ENCODE peak calls at places on chromosomes 4 and X, in four cellular contexts. One of them, this sample, is unnamed. For H3K9me3, the result is how much of the 10 kb centered on the place peaks cover.

GRCh38 chr4:26574563-26574962 is 9.3 kb upstream of the TBC1D19 start:
- DNase-seq in prostate gland: no peak
- DNase-seq in thyroid gland: no peak
- DNase-seq in right lobe of liver: no peak
- DNase-seq in this sample: no peak

GRCh38 chrX:56975611-56976010 is 19.7 kb downstream of the SPIN3 start:
- DNase-seq in prostate gland: no peak
- DNase-seq in thyroid gland: no peak
- DNase-seq in right lobe of liver: no peak
- DNase-seq in this sample: no peak

GRCh38 chr4:80266267-80266901 is at the start of gene FGF5:
- DNase-seq in prostate gland: peak
- DNase-seq in thyroid gland: peak
- DNase-seq in right lobe of liver: no peak
- DNase-seq in this sample: no peak

GRCh38 chrX:133537142-133537541 is 121.9 kb upstream of the GPC4 start:
- DNase-seq in prostate gland: no peak
- DNase-seq in thyroid gland: no peak
- DNase-seq in right lobe of liver: no peak
- DNase-seq in this sample: no peak

GRCh38 chrX:24343719-24344118 is 16.7 kb upstream of the SUPT20HL1 start:
- DNase-seq in prostate gland: no peak
- DNase-seq in thyroid gland: no peak
- DNase-seq in right lobe of liver: no peak
- DNase-seq in this sample: no peak

GRCh38 chr4:127501103-127501502 is 131.7 kb upstream of the INTU start:
- DNase-seq in prostate gland: no peak
- DNase-seq in thyroid gland: no peak
- DNase-seq in right lobe of liver: no peak
- DNase-seq in this sample: no peak

GRCh38 chr4:108492816-108493595 is 127.4 kb upstream of the RPL34 start:
- DNase-seq in prostate gland: no peak
- DNase-seq in thyroid gland: no peak
- DNase-seq in right lobe of liver: no peak
- DNase-seq in this sample: no peak

GRCh38 chrX:76428243-76429130 is 977 bp downstream of the MAGEE1 start:
- DNase-seq in prostate gland: peak
- DNase-seq in thyroid gland: peak
- DNase-seq in right lobe of liver: peak
- DNase-seq in this sample: no peak

GRCh38 chr4:41060352-41061318 is 153.7 kb downstream of the APBB2 start:
- DNase-seq in prostate gland: peak
- DNase-seq in thyroid gland: no peak
- DNase-seq in right lobe of liver: no peak
- DNase-seq in this sample: peak

GRCh38 chrX:24498975-24499374 is 33.9 kb downstream of the PDK3 start:
- DNase-seq in prostate gland: no peak
- DNase-seq in thyroid gland: no peak
- DNase-seq in right lobe of liver: no peak
- DNase-seq in this sample: no peak

GRCh38 chrX:40109288-40110008 is 11.7 kb upstream of the BCOR start:
- DNase-seq in prostate gland: peak
- DNase-seq in thyroid gland: peak
- DNase-seq in right lobe of liver: peak
- DNase-seq in this sample: no peak

GRCh38 chr4:39715788-39716187 is 17.9 kb downstream of the UBE2K start:
- DNase-seq in prostate gland: no peak
- DNase-seq in thyroid gland: no peak
- DNase-seq in right lobe of liver: no peak
- DNase-seq in this sample: no peak

GRCh38 chrX:13087322-13088154 is 43.1 kb upstream of the FAM9C start:
- DNase-seq in prostate gland: no peak
- DNase-seq in thyroid gland: no peak
- DNase-seq in right lobe of liver: no peak
- DNase-seq in this sample: no peak

GRCh38 chr4:130028552-130028951 is 932.6 kb downstream of the C4orf33 start:
- DNase-seq in prostate gland: no peak
- DNase-seq in thyroid gland: no peak
- DNase-seq in right lobe of liver: no peak
- DNase-seq in this sample: no peak

GRCh38 chrX:97740044-97740443 is 856.3 kb downstream of the RPA4 start:
- DNase-seq in prostate gland: no peak
- DNase-seq in thyroid gland: no peak
- DNase-seq in right lobe of liver: no peak
- DNase-seq in this sample: no peak

DNA sequence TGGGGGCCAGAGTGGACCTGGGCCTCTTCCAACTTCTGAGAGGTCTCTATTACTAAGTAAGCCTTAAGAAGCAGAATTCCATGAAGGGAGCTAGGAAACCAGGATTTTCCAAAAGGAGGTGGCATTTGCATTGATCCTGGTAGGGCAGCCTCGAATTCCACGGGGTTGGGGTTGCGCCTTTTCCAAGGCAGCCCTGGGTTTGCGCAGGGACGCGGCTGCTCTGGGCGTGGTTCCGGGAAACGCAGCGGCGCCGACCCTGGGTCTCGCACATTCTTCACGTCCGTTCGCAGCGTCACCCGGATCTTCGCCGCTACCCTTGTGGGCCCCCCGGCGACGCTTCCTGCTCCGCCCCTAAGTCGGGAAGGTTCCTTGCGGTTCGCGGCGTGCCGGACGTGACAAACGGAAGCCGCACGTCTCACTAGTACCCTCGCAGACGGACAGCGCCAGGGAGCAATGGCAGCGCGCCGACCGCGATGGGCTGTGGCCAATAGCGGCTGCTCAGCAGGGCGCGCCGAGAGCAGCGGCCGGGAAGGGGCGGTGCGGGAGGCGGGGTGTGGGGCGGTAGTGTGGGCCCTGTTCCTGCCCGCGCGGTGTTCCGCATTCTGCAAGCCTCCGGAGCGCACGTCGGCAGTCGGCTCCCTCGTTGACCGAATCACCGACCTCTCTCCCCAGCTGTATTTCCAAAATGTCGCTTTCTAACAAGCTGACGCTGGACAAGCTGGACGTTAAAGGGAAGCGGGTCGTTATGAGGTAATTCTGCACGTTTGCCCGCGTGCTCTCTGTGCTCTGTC is at the start of gene PGK1:
- DNase-seq in prostate gland: peak
- DNase-seq in thyroid gland: peak
- DNase-seq in right lobe of liver: peak
- DNase-seq in this sample: peak
- TF ChIP-seq POLR2A in prostate gland: peak
- TF ChIP-seq POLR2A in thyroid gland: peak
- TF ChIP-seq POLR2A in right lobe of liver: peak
- TF ChIP-seq POLR2A in this sample: peak

DNA sequence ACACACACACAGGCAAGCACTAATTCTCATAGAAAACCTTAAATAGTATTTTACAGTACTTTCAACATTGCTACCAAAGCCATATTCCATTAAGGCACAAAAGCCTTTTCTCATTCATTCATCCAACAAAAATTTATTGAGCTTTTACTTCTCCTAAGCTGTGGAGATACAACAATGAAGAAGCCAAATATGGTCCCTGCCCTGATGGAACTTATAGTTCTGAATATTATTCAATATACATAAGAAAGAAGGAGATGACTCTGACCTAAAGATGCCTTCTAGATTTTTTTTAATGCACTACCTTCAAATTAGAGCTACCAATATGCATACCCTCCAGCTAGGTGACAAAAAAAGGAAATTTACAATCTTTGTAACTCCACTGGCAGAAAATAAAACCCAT is 90.0 kb upstream of the WDR44 start:
- DNase-seq in prostate gland: no peak
- DNase-seq in thyroid gland: no peak
- DNase-seq in right lobe of liver: no peak
- DNase-seq in this sample: no peak
- H3K4me3 ChIP-seq in prostate gland: no peak
- H3K4me3 ChIP-seq in thyroid gland: no peak
- H3K4me3 ChIP-seq in right lobe of liver: no peak
- H3K4me3 ChIP-seq in this sample: no peak

GRCh38 chr4:422587-422986 is 76.4 kb downstream of the ZNF721 start:
- DNase-seq in prostate gland: no peak
- DNase-seq in thyroid gland: no peak
- DNase-seq in right lobe of liver: no peak
- DNase-seq in this sample: no peak
- H3K9me3 ChIP-seq in prostate gland: under half
- H3K9me3 ChIP-seq in thyroid gland: under half
- H3K9me3 ChIP-seq in right lobe of liver: under half
- H3K9me3 ChIP-seq in this sample: under half

GRCh38 chr4:678331-678734 is 4.0 kb downstream of the MYL5 start:
- DNase-seq in prostate gland: no peak
- DNase-seq in thyroid gland: no peak
- DNase-seq in right lobe of liver: peak
- DNase-seq in this sample: no peak
- TF ChIP-seq POLR2A in prostate gland: no peak
- TF ChIP-seq POLR2A in thyroid gland: no peak
- TF ChIP-seq POLR2A in right lobe of liver: no peak
- TF ChIP-seq POLR2A in this sample: no peak

GRCh38 chrX:50469206-50469605 is 1.4 kb downstream of the DGKK start:
- DNase-seq in prostate gland: no peak
- DNase-seq in thyroid gland: no peak
- DNase-seq in right lobe of liver: no peak
- DNase-seq in this sample: no peak

GRCh38 chrX:50475208-50475607 is 4.6 kb upstream of the DGKK start:
- DNase-seq in prostate gland: no peak
- DNase-seq in thyroid gland: no peak
- DNase-seq in right lobe of liver: no peak
- DNase-seq in this sample: no peak

GRCh38 chrX:50470103-50471031 is at the start of gene DGKK:
- DNase-seq in prostate gland: no peak
- DNase-seq in thyroid gland: peak
- DNase-seq in right lobe of liver: peak
- DNase-seq in this sample: no peak

GRCh38 chrX:50471390-50471789 is 765 bp upstream of the DGKK start:
- DNase-seq in prostate gland: no peak
- DNase-seq in thyroid gland: no peak
- DNase-seq in right lobe of liver: no peak
- DNase-seq in this sample: no peak
- H3K4me3 ChIP-seq in prostate gland: no peak
- H3K4me3 ChIP-seq in thyroid gland: no peak
- H3K4me3 ChIP-seq in right lobe of liver: no peak
- H3K4me3 ChIP-seq in this sample: no peak

GRCh38 chr4:150784305-150784704 is 202.4 kb downstream of the MAB21L2 start:
- DNase-seq in prostate gland: no peak
- DNase-seq in thyroid gland: no peak
- DNase-seq in right lobe of liver: no peak
- DNase-seq in this sample: no peak

GRCh38 chr4:150782311-150782710 is 200.4 kb downstream of the MAB21L2 start:
- DNase-seq in prostate gland: no peak
- DNase-seq in thyroid gland: peak
- DNase-seq in right lobe of liver: no peak
- DNase-seq in this sample: no peak

GRCh38 chr4:150779707-150780106 is 197.8 kb downstream of the MAB21L2 start:
- DNase-seq in prostate gland: no peak
- DNase-seq in thyroid gland: no peak
- DNase-seq in right lobe of liver: no peak
- DNase-seq in this sample: no peak

GRCh38 chr4:150782921-150783320 is 201.0 kb downstream of the MAB21L2 start:
- DNase-seq in prostate gland: peak
- DNase-seq in thyroid gland: peak
- DNase-seq in right lobe of liver: no peak
- DNase-seq in this sample: no peak

GRCh38 chr4:150781108-150781663 is 199.2 kb downstream of the MAB21L2 start:
- DNase-seq in prostate gland: no peak
- DNase-seq in thyroid gland: no peak
- DNase-seq in right lobe of liver: no peak
- DNase-seq in this sample: no peak
- H3K9me3 ChIP-seq in prostate gland: under half
- H3K9me3 ChIP-seq in thyroid gland: under half
- H3K9me3 ChIP-seq in right lobe of liver: under half
- H3K9me3 ChIP-seq in this sample: under half

GRCh38 chr4:212438-213174 is 88.3 kb downstream of the ZNF718 start:
- DNase-seq in prostate gland: peak
- DNase-seq in thyroid gland: peak
- DNase-seq in right lobe of liver: no peak
- DNase-seq in this sample: peak
- TF ChIP-seq POLR2A in prostate gland: no peak
- TF ChIP-seq POLR2A in thyroid gland: peak
- TF ChIP-seq POLR2A in right lobe of liver: no peak
- TF ChIP-seq POLR2A in this sample: no peak

GRCh38 chr4:81519856-81520255 is 48.1 kb upstream of the RASGEF1B start:
- DNase-seq in prostate gland: no peak
- DNase-seq in thyroid gland: no peak
- DNase-seq in right lobe of liver: no peak
- DNase-seq in this sample: no peak
- H3K4me3 ChIP-seq in prostate gland: no peak
- H3K4me3 ChIP-seq in thyroid gland: no peak
- H3K4me3 ChIP-seq in right lobe of liver: no peak
- H3K4me3 ChIP-seq in this sample: no peak

This sample was measured in gastrocnemius medialis.